ENCODE peak calls at places on chromosome 12, in four cellular contexts. Z is activated CD8-positive, alpha-beta memory T cell treated with anti-CD3 and anti-CD28 coated beads, Interleukin-2, amount 50 U/mL, for 48 hours; O is upper lobe of right lung; T is A549. A is an unnamed sample.

GRCh38 chr12:6471992-6472366 is 1.5 kb upstream of the VAMP1 start:
- DNase-seq in T (no peak), Z (peak; percentile 20), O (no peak), A (peak; percentile 47)

GRCh38 chr12:82361461-82361915 is 3.2 kb downstream of the METTL25 start:
- DNase-seq in O (peak; percentile 58), T (no peak), Z (no peak), A (no peak)

GRCh38 chr12:13194462-13195110 is 1.9 kb upstream of the EMP1 start:
- DNase-seq in O (no peak), T (no peak), Z (no peak), A (peak; percentile 37)

GRCh38 chr12:71948390-71948789 is 9.7 kb downstream of the TPH2 start:
- DNase-seq in Z (no peak), O (no peak), T (no peak), A (no peak)

GRCh38 chr12:68497112-68497511 is 113.6 kb upstream of the RAP1B start:
- DNase-seq in Z (no peak), T (no peak), O (no peak), A (no peak)

GRCh38 chr12:54751493-54751892 is 102.8 kb upstream of the MUCL1 start:
- DNase-seq in T (no peak), O (no peak), Z (no peak), A (no peak)

GRCh38 chr12:131422185-131422515 is 288.7 kb upstream of the SFSWAP start:
- DNase-seq in T (no peak), Z (no peak), O (no peak), A (no peak)

GRCh38 chr12:95653761-95654546 is 102.7 kb upstream of the USP44 start:
- DNase-seq in Z (no peak), O (no peak), T (peak; percentile 92), A (peak; percentile 73)

GRCh38 chr12:65123435-65124063 is 2.4 kb upstream of the WIF1 start:
- DNase-seq in O (no peak), T (peak; percentile 51), Z (no peak), A (peak; percentile 35)

A was measured in AG20443.